ENCODE peak calls at places on chromosomes 13 and 19, in five cellular contexts. One of them, this sample, is unnamed. For H3K9me3, the result is how much of the 10 kb centered on the place peaks cover.

GRCh38 chr13:35617420-35617819 is 140.9 kb upstream of the MAB21L1 start:
- DNase-seq in esophagus squamous epithelium: no peak
- DNase-seq in CD4-positive, CD25-positive, alpha-beta regulatory T cell: no peak
- DNase-seq in CD8-positive, alpha-beta T cell: no peak
- DNase-seq in heart right ventricle: no peak
- DNase-seq in this sample: no peak

GRCh38 chr19:13150919-13151604 is 851 bp downstream of the IER2 start:
- DNase-seq in CD8-positive, alpha-beta T cell: no peak
- DNase-seq in CD4-positive, CD25-positive, alpha-beta regulatory T cell: peak
- DNase-seq in esophagus squamous epithelium: no peak
- DNase-seq in heart right ventricle: no peak
- DNase-seq in this sample: peak

GRCh38 chr19:52665047-52665446 is 26.9 kb upstream of the ZNF83 start:
- DNase-seq in heart right ventricle: no peak
- DNase-seq in esophagus squamous epithelium: no peak
- DNase-seq in CD4-positive, CD25-positive, alpha-beta regulatory T cell: no peak
- DNase-seq in CD8-positive, alpha-beta T cell: no peak
- DNase-seq in this sample: no peak

GRCh38 chr13:79645569-79645968 is 164.6 kb downstream of the NDFIP2 start:
- DNase-seq in heart right ventricle: no peak
- DNase-seq in esophagus squamous epithelium: no peak
- DNase-seq in CD8-positive, alpha-beta T cell: no peak
- DNase-seq in CD4-positive, CD25-positive, alpha-beta regulatory T cell: no peak
- DNase-seq in this sample: no peak

GRCh38 chr13:74210693-74211393 is 76.6 kb upstream of the KLF12 start:
- DNase-seq in CD8-positive, alpha-beta T cell: no peak
- DNase-seq in esophagus squamous epithelium: no peak
- DNase-seq in CD4-positive, CD25-positive, alpha-beta regulatory T cell: no peak
- DNase-seq in heart right ventricle: no peak
- DNase-seq in this sample: peak

GRCh38 chr19:46863818-46864629 is 3.2 kb downstream of the ARHGAP35 start:
- DNase-seq in CD8-positive, alpha-beta T cell: no peak
- DNase-seq in CD4-positive, CD25-positive, alpha-beta regulatory T cell: no peak
- DNase-seq in esophagus squamous epithelium: no peak
- DNase-seq in heart right ventricle: no peak
- DNase-seq in this sample: no peak

GRCh38 chr19:32316034-32316433 is 29.4 kb upstream of the ZNF507 start:
- DNase-seq in heart right ventricle: no peak
- DNase-seq in CD4-positive, CD25-positive, alpha-beta regulatory T cell: no peak
- DNase-seq in esophagus squamous epithelium: no peak
- DNase-seq in CD8-positive, alpha-beta T cell: no peak
- DNase-seq in this sample: no peak

GRCh38 chr13:28819748-28820098 is 416 bp upstream of the MTUS2 start:
- DNase-seq in CD4-positive, CD25-positive, alpha-beta regulatory T cell: peak
- DNase-seq in heart right ventricle: peak
- DNase-seq in esophagus squamous epithelium: no peak
- DNase-seq in CD8-positive, alpha-beta T cell: peak
- DNase-seq in this sample: no peak

GRCh38 chr13:38674208-38674607 is 12.7 kb upstream of the FREM2 start:
- DNase-seq in heart right ventricle: no peak
- DNase-seq in CD8-positive, alpha-beta T cell: no peak
- DNase-seq in esophagus squamous epithelium: no peak
- DNase-seq in CD4-positive, CD25-positive, alpha-beta regulatory T cell: no peak
- DNase-seq in this sample: no peak

GRCh38 chr19:53903055-53903680 is 5.9 kb upstream of the CACNG7 start:
- DNase-seq in CD8-positive, alpha-beta T cell: no peak
- DNase-seq in esophagus squamous epithelium: no peak
- DNase-seq in heart right ventricle: no peak
- DNase-seq in CD4-positive, CD25-positive, alpha-beta regulatory T cell: peak
- DNase-seq in this sample: no peak

GRCh38 chr13:43574601-43575000 is 212.2 kb downstream of the ENOX1 start:
- DNase-seq in esophagus squamous epithelium: no peak
- DNase-seq in CD8-positive, alpha-beta T cell: no peak
- DNase-seq in CD4-positive, CD25-positive, alpha-beta regulatory T cell: no peak
- DNase-seq in heart right ventricle: no peak
- DNase-seq in this sample: no peak

GRCh38 chr19:12841094-12841493 is 2.8 kb downstream of the MAST1 start:
- DNase-seq in esophagus squamous epithelium: no peak
- DNase-seq in heart right ventricle: no peak
- DNase-seq in CD4-positive, CD25-positive, alpha-beta regulatory T cell: no peak
- DNase-seq in CD8-positive, alpha-beta T cell: no peak
- DNase-seq in this sample: no peak

GRCh38 chr13:110343241-110343865 is 36.3 kb downstream of the COL4A2 start:
- DNase-seq in CD4-positive, CD25-positive, alpha-beta regulatory T cell: no peak
- DNase-seq in esophagus squamous epithelium: no peak
- DNase-seq in heart right ventricle: no peak
- DNase-seq in CD8-positive, alpha-beta T cell: no peak
- DNase-seq in this sample: no peak

GRCh38 chr13:110345701-110346100 is 38.6 kb downstream of the COL4A2 start:
- DNase-seq in CD8-positive, alpha-beta T cell: no peak
- DNase-seq in heart right ventricle: no peak
- DNase-seq in esophagus squamous epithelium: no peak
- DNase-seq in CD4-positive, CD25-positive, alpha-beta regulatory T cell: no peak
- DNase-seq in this sample: no peak

GRCh38 chr13:110342474-110342873 is 35.4 kb downstream of the COL4A2 start:
- DNase-seq in CD4-positive, CD25-positive, alpha-beta regulatory T cell: no peak
- DNase-seq in CD8-positive, alpha-beta T cell: no peak
- DNase-seq in heart right ventricle: no peak
- DNase-seq in esophagus squamous epithelium: no peak
- DNase-seq in this sample: no peak

GRCh38 chr13:110345266-110345665 is 38.2 kb downstream of the COL4A2 start:
- DNase-seq in CD4-positive, CD25-positive, alpha-beta regulatory T cell: no peak
- DNase-seq in heart right ventricle: no peak
- DNase-seq in esophagus squamous epithelium: no peak
- DNase-seq in CD8-positive, alpha-beta T cell: no peak
- DNase-seq in this sample: no peak

GRCh38 chr13:110344320-110344719 is 37.2 kb downstream of the COL4A2 start:
- DNase-seq in esophagus squamous epithelium: no peak
- DNase-seq in CD8-positive, alpha-beta T cell: no peak
- DNase-seq in CD4-positive, CD25-positive, alpha-beta regulatory T cell: no peak
- DNase-seq in heart right ventricle: no peak
- DNase-seq in this sample: no peak
- H3K27ac ChIP-seq in esophagus squamous epithelium: peak
- H3K27ac ChIP-seq in CD8-positive, alpha-beta T cell: no peak
- H3K27ac ChIP-seq in CD4-positive, CD25-positive, alpha-beta regulatory T cell: no peak
- H3K27ac ChIP-seq in heart right ventricle: no peak
- H3K27ac ChIP-seq in this sample: no peak

GRCh38 chr19:23222998-23223652 is 27.1 kb downstream of the ZNF724 start:
- DNase-seq in CD4-positive, CD25-positive, alpha-beta regulatory T cell: no peak
- DNase-seq in CD8-positive, alpha-beta T cell: no peak
- DNase-seq in esophagus squamous epithelium: no peak
- DNase-seq in heart right ventricle: no peak
- DNase-seq in this sample: no peak
- H3K9me3 ChIP-seq in CD4-positive, CD25-positive, alpha-beta regulatory T cell: half or more
- H3K9me3 ChIP-seq in CD8-positive, alpha-beta T cell: under half
- H3K9me3 ChIP-seq in esophagus squamous epithelium: half or more
- H3K9me3 ChIP-seq in heart right ventricle: half or more
- H3K9me3 ChIP-seq in this sample: under half

GRCh38 chr19:45470147-45471081 is 2.6 kb downstream of the FOSB start:
- DNase-seq in esophagus squamous epithelium: no peak
- DNase-seq in CD8-positive, alpha-beta T cell: no peak
- DNase-seq in CD4-positive, CD25-positive, alpha-beta regulatory T cell: no peak
- DNase-seq in heart right ventricle: no peak
- DNase-seq in this sample: peak
- H3K27ac ChIP-seq in esophagus squamous epithelium: peak
- H3K27ac ChIP-seq in CD8-positive, alpha-beta T cell: peak
- H3K27ac ChIP-seq in CD4-positive, CD25-positive, alpha-beta regulatory T cell: peak
- H3K27ac ChIP-seq in heart right ventricle: peak
- H3K27ac ChIP-seq in this sample: peak

GRCh38 chr19:58243351-58243750 is 14.6 kb downstream of the ZNF544 start:
- DNase-seq in CD4-positive, CD25-positive, alpha-beta regulatory T cell: no peak
- DNase-seq in esophagus squamous epithelium: no peak
- DNase-seq in CD8-positive, alpha-beta T cell: no peak
- DNase-seq in heart right ventricle: no peak
- DNase-seq in this sample: no peak
- H3K9me3 ChIP-seq in CD4-positive, CD25-positive, alpha-beta regulatory T cell: half or more
- H3K9me3 ChIP-seq in esophagus squamous epithelium: half or more
- H3K9me3 ChIP-seq in CD8-positive, alpha-beta T cell: under half
- H3K9me3 ChIP-seq in heart right ventricle: half or more
- H3K9me3 ChIP-seq in this sample: under half

GRCh38 chr19:45023048-45023447 is 15.8 kb upstream of the CLASRP start:
- DNase-seq in esophagus squamous epithelium: no peak
- DNase-seq in heart right ventricle: no peak
- DNase-seq in CD4-positive, CD25-positive, alpha-beta regulatory T cell: no peak
- DNase-seq in CD8-positive, alpha-beta T cell: no peak
- DNase-seq in this sample: no peak

GRCh38 chr19:45020071-45020470 is 18.8 kb upstream of the CLASRP start:
- DNase-seq in CD8-positive, alpha-beta T cell: no peak
- DNase-seq in heart right ventricle: no peak
- DNase-seq in esophagus squamous epithelium: no peak
- DNase-seq in CD4-positive, CD25-positive, alpha-beta regulatory T cell: no peak
- DNase-seq in this sample: no peak

GRCh38 chr19:45016388-45017314 is 15.4 kb downstream of the RELB start:
- DNase-seq in heart right ventricle: peak
- DNase-seq in CD8-positive, alpha-beta T cell: peak
- DNase-seq in CD4-positive, CD25-positive, alpha-beta regulatory T cell: peak
- DNase-seq in esophagus squamous epithelium: no peak
- DNase-seq in this sample: no peak

GRCh38 chr19:45021971-45022370 is 16.9 kb upstream of the CLASRP start:
- DNase-seq in CD8-positive, alpha-beta T cell: no peak
- DNase-seq in esophagus squamous epithelium: no peak
- DNase-seq in heart right ventricle: no peak
- DNase-seq in CD4-positive, CD25-positive, alpha-beta regulatory T cell: no peak
- DNase-seq in this sample: no peak

DNA sequence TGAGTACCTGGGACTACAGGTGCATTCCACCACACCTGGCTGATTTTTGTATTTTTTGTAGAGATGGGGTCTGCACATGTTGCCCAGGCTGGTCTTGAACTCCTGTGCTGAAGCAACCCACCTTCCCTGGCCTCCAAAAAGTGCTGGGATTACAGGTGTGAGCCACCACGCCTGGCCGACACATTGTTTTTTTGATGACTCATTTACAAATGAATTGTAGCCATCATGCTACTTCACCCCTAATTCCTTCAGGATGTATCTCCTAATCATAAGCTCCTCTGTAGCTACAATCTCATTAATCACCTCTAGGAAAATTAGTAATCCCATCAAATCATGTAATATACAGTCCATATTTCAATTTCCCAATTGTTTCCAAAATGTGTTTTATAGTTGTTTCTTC is 17.9 kb downstream of the RELB start:
- DNase-seq in heart right ventricle: no peak
- DNase-seq in CD4-positive, CD25-positive, alpha-beta regulatory T cell: no peak
- DNase-seq in CD8-positive, alpha-beta T cell: no peak
- DNase-seq in esophagus squamous epithelium: no peak
- DNase-seq in this sample: no peak
- H3K27ac ChIP-seq in heart right ventricle: no peak
- H3K27ac ChIP-seq in CD4-positive, CD25-positive, alpha-beta regulatory T cell: no peak
- H3K27ac ChIP-seq in CD8-positive, alpha-beta T cell: no peak
- H3K27ac ChIP-seq in esophagus squamous epithelium: no peak
- H3K27ac ChIP-seq in this sample: no peak